ENCODE peak calls at places on chromosomes 1 and 21, in nine cellular contexts. I is activated CD4-positive, alpha-beta T cell treated with anti-CD3 and anti-CD28 coated beads for 48 hours; A is Caki2; Q is uterus; L is head of caudate nucleus; X is cardiac fibroblast; Z is stimulated activated CD4-positive, alpha-beta T cell treated with anti-CD3 and anti-CD28 coated beads, Interleukin-4, amount 100 ng/mL, for 48 hours; D is neural progenitor cell; H is AG04449. J is an unnamed sample.

GRCh38 chr1:111625263-111625662 is 5.7 kb downstream of the RAP1A start:
- DNase-seq in Z (no peak), A (no peak), L (no peak), D (no peak), X (no peak), I (no peak), Q (no peak), H (no peak), J (no peak)

GRCh38 chr1:58769809-58770345 is 14.0 kb downstream of the JUN start:
- DNase-seq in L (no peak), X (no peak), D (no peak), I (no peak), Q (no peak), Z (no peak), H (no peak), A (no peak), J (no peak)

GRCh38 chr1:150164769-150165168 is 15.1 kb downstream of the PLEKHO1 start:
- DNase-seq in Q (no peak), L (no peak), A (no peak), D (no peak), H (no peak), Z (no peak), I (no peak), X (no peak), J (no peak)

GRCh38 chr1:7915826-7916225 is 24.8 kb downstream of the TNFRSF9 start:
- DNase-seq in H (no peak), D (no peak), L (no peak), Q (no peak), I (peak; percentile 35), Z (no peak), A (no peak), X (no peak), J (peak; percentile 81)

GRCh38 chr1:160367516-160367900 is 637 bp downstream of the NHLH1 start:
- DNase-seq in L (no peak), A (no peak), H (no peak), X (no peak), I (no peak), Z (no peak), D (no peak), Q (no peak), J (no peak)

GRCh38 chr21:34640858-34641257 is 25.9 kb upstream of the RCAN1 start:
- DNase-seq in L (no peak), H (peak; percentile 61), X (peak; percentile 51), Z (no peak), D (no peak), A (no peak), Q (no peak), I (peak; percentile 45), J (no peak)

GRCh38 chr1:230977781-230978490 is 725 bp downstream of the TTC13 start:
- DNase-seq in H (no peak), I (peak; percentile 46), X (peak; percentile 16), Q (peak; percentile 17), D (peak; percentile 66), L (peak; percentile 37), Z (peak; percentile 22), A (peak; percentile 32), J (peak; percentile 47)

GRCh38 chr1:206635983-206636354 is 633 bp downstream of the DYRK3 start:
- DNase-seq in H (no peak), Q (no peak), I (no peak), X (peak; percentile 18), Z (no peak), D (no peak), L (no peak), A (peak; percentile 20), J (peak; percentile 32)

GRCh38 chr1:40476924-40477679 is at the start of gene ZFP69:
- DNase-seq in L (peak; percentile 82), D (peak; percentile 83), H (no peak), A (peak; percentile 70), Z (peak; percentile 58), Q (peak; percentile 37), X (peak; percentile 75), I (peak; percentile 75), J (peak; percentile 77)

GRCh38 chr1:74038042-74038441 is 159.9 kb downstream of the LRRIQ3 start:
- DNase-seq in L (no peak), Z (no peak), H (no peak), Q (no peak), D (no peak), I (no peak), X (no peak), A (no peak), J (no peak)

GRCh38 chr1:164803366-164803765 is 244.4 kb downstream of the PBX1 start:
- DNase-seq in X (no peak), Q (no peak), I (no peak), D (no peak), H (peak; percentile 56), Z (no peak), A (no peak), L (no peak), J (no peak)

GRCh38 chr1:39104158-39105060 is 78.3 kb downstream of the NDUFS5 start:
- DNase-seq in I (no peak), D (peak; percentile 79), Z (no peak), H (no peak), A (peak; percentile 51), X (peak; percentile 39), L (no peak), Q (no peak), J (no peak)

GRCh38 chr21:42214921-42215320 is 4.0 kb upstream of the ABCG1 start:
- DNase-seq in L (no peak), A (no peak), D (no peak), X (no peak), I (no peak), Z (no peak), Q (no peak), H (no peak), J (no peak)

GRCh38 chr1:46820560-46821060 is 21.8 kb downstream of the CYP4B1 start:
- DNase-seq in Q (no peak), D (no peak), I (no peak), Z (no peak), L (no peak), X (no peak), A (no peak), H (no peak), J (no peak)